ENCODE peak calls at places on chromosomes 4 and X, in ten cellular contexts. Q is NCI-H524; Y is activated CD8-positive, alpha-beta memory T cell treated with anti-CD3 and anti-CD28 coated beads for 48 hours; A is AG09309; D is progenitor cell of endocrine pancreas; E is left ventricle myocardium inferior; F is sciatic nerve; P is amniotic epithelial cell; M is brain microvascular endothelial cell; Z is PC-3. S is an unnamed sample.

GRCh38 chr4:179709961-179710624 is 2267.9 kb upstream of the AGA start:
- DNase-seq in Q (no peak), Y (no peak), A (no peak), D (no peak), E (no peak), F (no peak), P (no peak), M (no peak), Z (no peak), S (no peak)

GRCh38 chr4:31674313-31674947 is 954.3 kb downstream of the PCDH7 start:
- DNase-seq in Q (peak), Y (no peak), A (no peak), D (no peak), E (no peak), F (no peak), P (peak), M (peak), Z (peak), S (no peak)

GRCh38 chr4:13537011-13537831 is 7.1 kb downstream of the NKX3-2 start:
- DNase-seq in Q (no peak), Y (no peak), A (no peak), D (no peak), E (no peak), F (no peak), P (no peak), M (no peak), Z (no peak), S (no peak)

GRCh38 chrX:43860646-43861370 is 21.4 kb downstream of the MAOB start:
- DNase-seq in Q (no peak), Y (no peak), A (no peak), D (no peak), E (no peak), F (no peak), P (peak), M (peak), Z (peak), S (peak)

GRCh38 chrX:41973208-41973607 is 49.9 kb upstream of the CASK start:
- DNase-seq in Q (no peak), Y (no peak), A (no peak), D (no peak), E (no peak), F (no peak), P (no peak), M (no peak), Z (no peak), S (no peak)

GRCh38 chrX:48904626-48905025 is 6.8 kb downstream of the SLC35A2 start:
- DNase-seq in Q (no peak), Y (no peak), A (no peak), D (no peak), E (no peak), F (no peak), P (no peak), M (no peak), Z (no peak), S (no peak)

GRCh38 chrX:15930585-15930984 is 76.0 kb upstream of the AP1S2 start:
- DNase-seq in Q (peak), Y (no peak), A (peak), D (no peak), E (no peak), F (no peak), P (peak), M (no peak), Z (peak), S (no peak)

GRCh38 chr4:8019396-8020365 is 80.0 kb upstream of the AFAP1 start:
- DNase-seq in Q (no peak), Y (no peak), A (no peak), D (no peak), E (no peak), F (no peak), P (no peak), M (no peak), Z (peak), S (no peak)

S was measured in NCI-H226.